ENCODE peak calls at places on chromosome 5, in eight cellular contexts. D is uterus; H is CD8-positive, alpha-beta T cell; V is heart right ventricle; F is GM06990; X is colonic mucosa; L is suprapubic skin; G is tibial artery. Z is an unnamed sample.

GRCh38 chr5:140677947-140678346 is 4.6 kb upstream of the DND1 start:
- DNase-seq in D (no peak), H (no peak), V (no peak), F (no peak), X (no peak), L (no peak), G (no peak), Z (no peak)

GRCh38 chr5:67680109-67680508 is 483.5 kb upstream of the CD180 start:
- DNase-seq in D (no peak), H (no peak), V (no peak), F (no peak), X (no peak), L (no peak), G (no peak), Z (no peak)

GRCh38 chr5:59188415-59189225 is 605.7 kb downstream of the RAB3C start:
- DNase-seq in D (peak; percentile 61), H (peak; percentile 69), V (peak; percentile 66), F (peak; percentile 17), X (peak; percentile 72), L (peak; percentile 79), G (peak; percentile 78), Z (peak; percentile 77)

GRCh38 chr5:44454002-44454401 is 64.8 kb upstream of the FGF10 start:
- DNase-seq in D (no peak), H (no peak), V (no peak), F (no peak), X (no peak), L (no peak), G (no peak), Z (no peak)

GRCh38 chr5:115351356-115352195 is 55.1 kb upstream of the CCDC112 start:
- DNase-seq in D (no peak), H (no peak), V (no peak), F (no peak), X (no peak), L (no peak), G (no peak), Z (no peak)

GRCh38 chr5:73513996-73514395 is 15.8 kb downstream of the BTF3 start:
- DNase-seq in D (no peak), H (no peak), V (no peak), F (no peak), X (peak; percentile 64), L (no peak), G (no peak), Z (no peak)

GRCh38 chr5:178113141-178113787 is at the start of gene N4BP3:
- DNase-seq in D (no peak), H (peak; percentile 83), V (peak; percentile 57), F (peak; percentile 92), X (peak; percentile 73), L (no peak), G (no peak), Z (peak; percentile 81)

GRCh38 chr5:171436804-171437285 is 17.4 kb downstream of the FGF18 start:
- DNase-seq in D (no peak), H (no peak), V (no peak), F (no peak), X (no peak), L (no peak), G (no peak), Z (no peak)

GRCh38 chr5:90849939-90850338 is 291.3 kb downstream of the ADGRV1 start:
- DNase-seq in D (no peak), H (no peak), V (no peak), F (no peak), X (no peak), L (no peak), G (no peak), Z (no peak)

GRCh38 chr5:17665836-17666235 is 31.6 kb downstream of the TAF11L14 start:
- DNase-seq in D (no peak), H (no peak), V (no peak), F (no peak), X (no peak), L (no peak), G (no peak), Z (no peak)

GRCh38 chr5:105581988-105582690 is 2019.5 kb upstream of the NUDT12 start:
- DNase-seq in D (no peak), H (no peak), V (no peak), F (no peak), X (no peak), L (no peak), G (no peak), Z (no peak)

GRCh38 chr5:14173419-14174234 is 30.5 kb downstream of the TRIO start:
- DNase-seq in D (no peak), H (no peak), V (no peak), F (no peak), X (no peak), L (no peak), G (no peak), Z (no peak)

GRCh38 chr5:170155771-170156170 is 50.1 kb downstream of the FOXI1 start:
- DNase-seq in D (no peak), H (no peak), V (no peak), F (no peak), X (no peak), L (no peak), G (no peak), Z (no peak)

GRCh38 chr5:94471496-94471895 is 146.9 kb downstream of the KIAA0825 start:
- DNase-seq in D (no peak), H (no peak), V (no peak), F (no peak), X (no peak), L (no peak), G (no peak), Z (no peak)

GRCh38 chr5:96745844-96746531 is 61.8 kb downstream of the ERAP1 start:
- DNase-seq in D (no peak), H (no peak), V (no peak), F (no peak), X (no peak), L (no peak), G (no peak), Z (no peak)

GRCh38 chr5:10578869-10579268 is 15.0 kb downstream of the ANKRD33B start:
- DNase-seq in D (no peak), H (no peak), V (no peak), F (no peak), X (no peak), L (no peak), G (no peak), Z (no peak)

GRCh38 chr5:75281716-75282465 is 45.2 kb upstream of the ANKRD31 start:
- DNase-seq in D (no peak), H (no peak), V (no peak), F (no peak), X (no peak), L (no peak), G (no peak), Z (no peak)

GRCh38 chr5:58133631-58134296 is 326.1 kb downstream of the PLK2 start:
- DNase-seq in D (no peak), H (no peak), V (no peak), F (no peak), X (no peak), L (no peak), G (no peak), Z (no peak)

GRCh38 chr5:95471447-95471846 is 80.3 kb downstream of the FAM81B start:
- DNase-seq in D (no peak), H (no peak), V (no peak), F (no peak), X (no peak), L (no peak), G (no peak), Z (no peak)

GRCh38 chr5:32916648-32917047 is 205.5 kb downstream of the NPR3 start:
- DNase-seq in D (no peak), H (no peak), V (no peak), F (no peak), X (no peak), L (no peak), G (peak; percentile 65), Z (peak; percentile 17)

GRCh38 chr5:168291281-168291960 is at the start of gene WWC1:
- DNase-seq in D (no peak), H (peak; percentile 63), V (no peak), F (peak; percentile 89), X (peak; percentile 90), L (peak; percentile 68), G (no peak), Z (peak; percentile 90)
- TF ChIP-seq CTCF in D (no peak), H (no peak), V (no peak), F (peak; percentile 40), X (peak; percentile 28), L (no peak), G (no peak), Z (no peak)

DNA sequence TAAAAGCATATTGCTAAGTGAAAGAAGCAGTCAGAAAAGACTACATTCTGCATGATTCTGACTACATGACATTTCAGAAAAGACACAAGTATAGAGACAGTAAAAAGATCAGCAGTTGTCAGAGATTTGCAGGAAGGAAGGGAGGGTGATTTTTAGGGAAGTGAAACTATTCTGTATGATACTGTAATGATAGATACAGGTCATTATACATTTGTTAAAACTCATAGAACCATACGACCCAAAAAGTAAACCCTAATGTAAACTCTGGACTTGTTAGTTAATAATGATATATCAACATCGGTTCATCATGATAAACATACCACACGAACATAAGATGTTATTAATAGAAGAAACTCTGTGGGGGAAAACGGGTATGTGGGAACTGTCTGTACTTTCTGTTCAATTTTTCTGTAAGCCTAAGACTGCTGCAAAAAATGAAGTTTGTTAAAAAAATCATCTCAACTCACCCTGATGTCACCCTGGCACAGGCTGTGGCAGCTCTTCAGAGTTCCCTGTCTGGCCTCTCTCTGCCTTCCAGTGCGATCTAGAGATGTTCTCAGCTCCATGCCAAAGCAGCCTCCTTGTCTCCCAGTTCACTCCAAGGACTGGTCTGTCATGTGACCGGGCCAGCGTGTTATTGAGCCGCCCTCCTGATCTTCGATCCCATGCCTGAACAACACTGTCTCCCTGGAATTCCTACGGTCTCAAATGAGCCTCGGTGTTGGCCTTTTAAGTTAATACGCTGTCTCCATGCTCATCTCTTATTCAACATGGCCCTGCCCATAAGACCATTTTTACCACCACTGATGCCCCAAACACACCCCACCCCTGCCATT is 35.4 kb downstream of the PRLR start:
- DNase-seq in D (no peak), H (no peak), V (no peak), F (peak; percentile 50), X (peak; percentile 65), L (no peak), G (no peak), Z (peak; percentile 53)
- H3K4me3 ChIP-seq in D (no peak overlapping the region), H (no peak overlapping the region), V (no peak overlapping the region), F (no peak overlapping the region), X (no peak overlapping the region), L (no peak overlapping the region), G (no peak overlapping the region), Z (no peak overlapping the region)

GRCh38 chr5:138566792-138567191 is 8.4 kb downstream of the HSPA9 start:
- DNase-seq in D (no peak), H (no peak), V (no peak), F (no peak), X (no peak), L (no peak), G (no peak), Z (no peak)
- H3K36me3 ChIP-seq in D (no peaks in the 10 kb centered on the region), H (peaks cover 72% of the 10 kb centered on the region), V (peaks cover 70% of the 10 kb centered on the region), F (peaks cover 24% of the 10 kb centered on the region), X (peaks cover 29% of the 10 kb centered on the region), L (peaks cover 100% of the 10 kb centered on the region), G (peaks cover 84% of the 10 kb centered on the region), Z (peaks cover 34% of the 10 kb centered on the region)

DNA sequence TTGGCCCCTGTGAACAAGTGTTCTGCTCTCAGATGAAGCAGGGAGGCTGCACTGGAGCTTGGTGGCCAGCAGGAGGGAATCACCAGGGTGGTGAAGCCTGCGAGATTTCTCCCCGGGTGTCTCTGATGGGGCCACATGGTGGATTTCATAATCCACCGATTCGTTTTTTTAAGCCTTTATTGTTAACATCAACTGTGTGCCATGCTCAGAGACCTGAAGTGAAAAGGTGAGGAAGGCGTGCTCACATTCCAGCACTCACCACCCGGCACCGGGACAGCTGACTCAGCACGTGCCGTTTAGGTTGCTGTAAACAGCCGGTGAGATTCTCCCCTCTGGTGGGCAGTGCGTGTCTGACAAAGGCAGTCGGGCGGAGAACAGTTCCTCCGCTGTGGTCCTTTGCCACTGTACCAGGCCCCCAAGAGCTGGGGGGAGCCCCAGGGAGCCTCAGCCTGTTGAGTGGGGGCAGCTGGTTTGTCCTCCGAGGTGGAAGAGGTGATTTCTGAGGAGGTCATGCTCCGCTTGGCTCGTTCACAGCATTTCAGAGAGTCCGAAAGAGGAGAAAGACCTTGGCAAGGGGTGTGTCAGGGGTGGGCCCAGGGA is 12.7 kb upstream of the AHRR start:
- DNase-seq in D (no peak), H (peak; percentile 35), V (no peak), F (no peak), X (no peak), L (peak; percentile 40), G (no peak), Z (peak; percentile 33)
- TF ChIP-seq CTCF in D (no peak), H (no peak), V (no peak), F (no peak), X (no peak), L (no peak), G (no peak), Z (no peak)

Z was measured in mucosa of descending colon.